ENCODE peak calls at places on chromosomes 7 and 10, in four cellular contexts. O, P, X and E are unnamed samples.

GRCh38 chr7:137878333-137878961 is 31.7 kb upstream of the DGKI start:
- DNase-seq in O (no peak), P (no peak), X (no peak), E (no peak)

GRCh38 chr10:14185501-14186045 is 145.2 kb downstream of the FRMD4A start:
- DNase-seq in O (peak), P (peak), X (peak), E (peak)

GRCh38 chr10:60704480-60704879 is 73.8 kb upstream of the CDK1 start:
- DNase-seq in O (no peak), P (peak), X (no peak), E (no peak)

GRCh38 chr10:11551915-11552602 is 59.4 kb downstream of the USP6NL start:
- DNase-seq in O (no peak), P (peak), X (no peak), E (peak)

GRCh38 chr10:87038786-87039185 is 18.7 kb downstream of the FAM25A start:
- DNase-seq in O (no peak), P (no peak), X (no peak), E (no peak)

GRCh38 chr10:9762966-9763656 is 1254.6 kb upstream of the CELF2 start:
- DNase-seq in O (no peak), P (no peak), X (no peak), E (no peak)

GRCh38 chr7:127885843-127886242 is 145.4 kb downstream of the LRRC4 start:
- DNase-seq in O (no peak), P (no peak), X (no peak), E (peak)

GRCh38 chr7:42493436-42494198 is 256.6 kb upstream of the GLI3 start:
- DNase-seq in O (peak), P (no peak), X (no peak), E (peak)

GRCh38 chr7:22356855-22357310 is at the start of gene RAPGEF5:
- DNase-seq in O (peak), P (no peak), X (no peak), E (no peak)

GRCh38 chr7:82675396-82675795 is 231.8 kb upstream of the CACNA2D1 start:
- DNase-seq in O (no peak), P (no peak), X (no peak), E (no peak)

GRCh38 chr10:24963646-24964045 is 11.2 kb upstream of the PRTFDC1 start:
- DNase-seq in O (no peak), P (no peak), X (no peak), E (no peak)

GRCh38 chr7:51140203-51140938 is 176.2 kb downstream of the COBL start:
- DNase-seq in O (no peak), P (no peak), X (no peak), E (no peak)

GRCh38 chr7:111510584-111511378 is 51.5 kb downstream of the IMMP2L start:
- DNase-seq in O (no peak), P (no peak), X (no peak), E (no peak)

GRCh38 chr7:3300221-3300650 is 816 bp upstream of the SDK1 start:
- DNase-seq in O (peak), P (peak), X (no peak), E (no peak)

GRCh38 chr10:47288916-47289495 is 11.0 kb upstream of the GDF10 start:
- DNase-seq in O (no peak), P (no peak), X (no peak), E (no peak)

GRCh38 chr10:50416885-50417284 is 165.6 kb upstream of the ASAH2 start:
- DNase-seq in O (no peak), P (no peak), X (no peak), E (no peak)

GRCh38 chr10:18221123-18221522 is 80.9 kb downstream of the CACNB2 start:
- DNase-seq in O (no peak), P (no peak), X (no peak), E (no peak)

GRCh38 chr10:131021967-131022366 is 289.6 kb downstream of the TCERG1L start:
- DNase-seq in O (no peak), P (no peak), X (no peak), E (no peak)

GRCh38 chr7:150357277-150357676 is 11.3 kb upstream of the REPIN1 start:
- DNase-seq in O (no peak), P (no peak), X (no peak), E (no peak)

GRCh38 chr10:34539533-34540315 is 275.4 kb downstream of the PARD3 start:
- DNase-seq in O (no peak), P (peak), X (no peak), E (no peak)

GRCh38 chr7:108452707-108453106 is 3.5 kb downstream of the NRCAM start:
- DNase-seq in O (no peak), P (peak), X (no peak), E (peak)

GRCh38 chr7:114901771-114902170 is 20.1 kb upstream of the MDFIC start:
- DNase-seq in O (no peak), P (no peak), X (no peak), E (no peak)

DNA sequence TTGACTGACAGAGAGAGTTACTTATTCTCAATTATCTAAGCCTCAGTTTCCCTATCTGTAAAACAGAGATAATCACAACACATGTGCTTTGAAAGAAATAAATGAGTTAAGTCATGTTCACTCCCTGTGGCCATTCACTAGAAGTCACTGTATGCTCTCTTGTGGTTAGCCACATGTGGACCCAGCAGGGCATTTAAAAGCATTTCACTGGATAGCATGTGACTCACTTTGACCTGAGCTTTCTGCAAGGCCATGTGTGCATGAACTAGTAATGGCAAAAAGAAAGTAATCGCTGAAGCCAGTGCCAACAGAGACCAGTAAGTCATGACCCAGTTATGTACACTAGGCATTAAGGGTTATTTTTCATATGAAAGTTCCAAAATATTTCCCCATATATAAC is 557.0 kb upstream of the IGFBP3 start:
- DNase-seq in O (no peak), P (no peak), X (no peak), E (no peak)
- TF ChIP-seq ATF2 in O (no peak), P (no peak), X (no peak), E (no peak)

DNA sequence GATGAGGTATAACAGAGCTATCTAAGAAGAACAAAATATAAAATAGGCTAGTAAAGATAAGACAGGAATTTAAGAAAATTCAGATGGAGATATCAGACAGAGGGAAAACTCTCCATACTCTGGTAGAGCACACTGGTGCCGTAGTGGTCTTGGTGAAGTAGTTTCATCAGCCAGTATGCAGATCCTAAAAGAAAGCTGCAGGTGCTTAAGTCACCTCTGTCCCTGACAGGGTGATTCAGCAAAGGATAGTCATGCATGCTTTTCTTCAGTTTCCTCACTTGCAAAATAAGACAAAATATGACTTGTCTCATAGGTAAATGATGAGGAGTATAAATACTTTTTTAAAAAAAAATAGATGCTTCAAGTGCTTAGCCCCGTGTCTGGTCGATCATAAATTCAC is 794.9 kb downstream of the TNS3 start:
- DNase-seq in O (no peak), P (no peak), X (no peak), E (no peak)
- TF ChIP-seq ATF2 in O (no peak), P (no peak), X (no peak), E (no peak)

DNA sequence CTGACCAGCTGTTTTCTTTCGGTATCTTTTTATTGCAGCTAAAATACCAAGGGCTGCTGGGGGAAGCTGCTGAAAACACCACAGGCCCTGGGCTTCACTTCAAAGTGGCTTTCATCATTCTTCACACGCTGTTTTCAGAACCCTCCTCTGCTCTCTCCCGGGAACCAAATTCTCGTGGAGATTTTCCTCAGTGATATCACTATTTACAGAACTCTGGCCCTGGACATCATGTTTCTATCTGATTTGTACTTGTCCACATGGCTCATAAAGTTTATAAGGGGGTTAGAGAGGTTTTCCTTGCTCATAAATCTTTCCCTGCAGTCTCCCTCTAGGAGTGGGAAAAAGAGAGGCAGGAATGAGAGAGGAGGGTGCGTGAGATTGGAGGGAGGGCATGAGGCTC is 177.4 kb upstream of the NPVF start:
- DNase-seq in O (no peak), P (no peak), X (no peak), E (no peak)
- TF ChIP-seq ATF2 in O (no peak), P (no peak), X (no peak), E (no peak)

DNA sequence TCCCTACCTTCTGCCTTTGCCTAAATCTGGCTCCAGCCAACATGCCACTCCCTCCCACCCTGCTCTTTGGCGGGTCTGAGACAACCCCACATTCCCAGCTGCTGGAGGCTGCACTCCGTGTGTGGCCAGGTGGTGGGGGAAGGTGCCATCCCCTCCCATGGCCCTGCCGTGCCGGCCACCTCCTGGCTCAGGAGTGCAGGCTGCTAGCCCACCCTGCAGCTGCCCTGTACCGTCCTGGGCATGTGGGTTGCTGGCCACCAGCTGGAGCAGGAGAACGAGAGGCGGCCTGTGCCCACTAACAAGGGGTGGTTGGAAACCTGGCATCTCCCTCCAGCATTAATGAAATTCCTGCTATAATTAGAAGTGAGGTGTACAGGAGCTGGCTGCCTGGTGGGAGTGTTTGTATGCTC is 97.6 kb downstream of the ZMIZ1 start:
- DNase-seq in O (no peak), P (no peak), X (no peak), E (no peak)
- TF ChIP-seq ATF2 in O (no peak), P (no peak), X (no peak), E (no peak)

GRCh38 chr7:159209429-159209828 is 64.8 kb upstream of the VIPR2 start:
- DNase-seq in O (no peak), P (no peak), X (no peak), E (no peak)

GRCh38 chr7:159215053-159215452 is 70.4 kb upstream of the VIPR2 start:
- DNase-seq in O (no peak), P (no peak), X (no peak), E (no peak)

GRCh38 chr7:159213253-159213652 is 68.6 kb upstream of the VIPR2 start:
- DNase-seq in O (no peak), P (no peak), X (no peak), E (no peak)

GRCh38 chr7:159212226-159212625 is 67.6 kb upstream of the VIPR2 start:
- DNase-seq in O (no peak), P (no peak), X (no peak), E (no peak)

DNA sequence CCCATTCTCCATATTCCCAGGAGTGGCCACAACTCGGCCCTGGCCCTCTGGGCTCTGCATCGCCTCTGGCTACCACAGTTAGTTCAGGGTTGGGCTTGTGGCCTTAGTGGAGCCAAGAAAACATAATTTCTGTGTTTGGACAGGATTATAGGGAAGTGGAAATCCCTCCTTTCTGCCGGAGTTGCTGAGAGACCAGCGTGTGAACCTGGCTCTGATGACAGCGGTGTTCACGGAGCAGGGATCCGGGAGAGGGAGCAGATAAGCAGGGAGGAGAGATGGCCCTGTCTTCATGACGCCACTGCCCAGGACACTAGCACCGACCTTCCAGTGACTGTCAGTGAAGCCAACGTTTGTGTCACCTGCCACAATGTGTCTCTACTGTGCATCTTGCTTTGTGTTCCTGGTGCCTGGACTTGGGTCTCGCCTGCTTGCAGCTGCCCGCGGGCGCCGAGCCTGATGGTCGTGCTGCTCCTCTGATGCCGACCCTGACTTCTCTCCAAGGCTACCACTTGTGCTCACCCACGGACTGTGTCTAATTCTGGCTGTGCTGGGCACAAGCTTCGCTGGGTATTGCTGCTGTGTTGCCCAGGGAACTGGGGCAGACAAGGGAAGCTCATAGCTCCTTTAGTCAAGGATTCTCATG is 67.0 kb upstream of the VIPR2 start:
- DNase-seq in O (no peak), P (no peak), X (no peak), E (no peak)
- TF ChIP-seq ATF2 in O (no peak), P (no peak), X (no peak), E (no peak)

GRCh38 chr10:23399701-23400144 is 39.2 kb upstream of the OTUD1 start:
- DNase-seq in O (no peak), P (peak), X (no peak), E (no peak)
- TF ChIP-seq ATF2 in O (no peak), P (no peak), X (no peak), E (no peak)

DNA sequence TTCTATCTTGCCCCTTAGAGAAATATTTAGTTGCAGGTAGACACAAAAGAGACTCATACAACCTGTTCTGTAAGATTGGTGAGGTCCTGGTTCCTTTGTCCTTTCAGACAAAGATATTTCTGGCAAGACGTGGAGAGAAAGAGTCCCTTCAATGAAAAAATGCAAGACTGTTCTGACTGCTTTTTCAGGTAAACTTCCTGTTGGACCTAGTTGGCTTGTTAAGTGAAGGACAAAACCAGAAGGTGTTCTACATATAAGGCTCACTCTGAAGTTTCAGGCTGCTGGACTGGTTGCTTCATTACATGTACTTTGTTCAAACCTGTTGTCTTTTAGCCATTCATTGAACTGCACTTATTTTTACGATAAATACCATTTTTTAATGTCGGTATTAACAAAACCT is 119.0 kb upstream of the PTPRZ1 start:
- DNase-seq in O (no peak), P (no peak), X (no peak), E (no peak)
- TF ChIP-seq ATF2 in O (no peak), P (no peak), X (no peak), E (no peak)

DNA sequence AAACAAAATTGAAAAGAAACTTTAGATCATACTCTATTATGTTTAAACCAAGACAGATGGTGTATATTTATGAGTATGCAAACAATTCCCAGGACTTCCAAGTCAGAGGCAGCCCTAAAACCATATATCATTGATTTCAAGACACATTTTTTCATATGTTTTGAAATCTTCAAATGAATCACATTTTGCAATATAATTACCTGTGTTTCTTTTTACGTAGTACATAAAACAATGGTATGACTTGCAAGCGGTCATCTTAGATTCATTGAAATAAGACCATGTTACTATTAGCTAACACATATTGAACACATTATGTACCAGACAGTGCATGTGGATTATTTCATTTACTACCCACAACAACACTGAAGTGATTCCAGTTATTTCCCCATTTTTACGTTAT is 14.9 kb downstream of the SMURF1 start:
- DNase-seq in O (no peak), P (no peak), X (no peak), E (no peak)
- TF ChIP-seq ATF2 in O (no peak), P (no peak), X (no peak), E (no peak)